ENCODE peak calls at places on chromosomes 12 and 14, in ten cellular contexts. A is sigmoid colon; O is RPMI8226; M is left ventricle myocardium superior; E is activated naive CD4-positive, alpha-beta T cell; X is renal cortical epithelial cell; W is NCI-H524 treated with DMSO at 0.1 percent for 48 hours; K is spleen; L is iris pigment epithelial cell; J is body of pancreas. R is an unnamed sample.

GRCh38 chr12:48459259-48459658 is 13.1 kb upstream of the ANP32D start:
- DNase-seq in A (no peak), O (no peak), M (no peak), E (no peak), X (no peak), W (no peak), K (no peak), L (no peak), J (no peak), R (no peak)

GRCh38 chr12:47978598-47978873 is 15.1 kb downstream of the TMEM106C start:
- DNase-seq in A (no peak), O (no peak), M (no peak), E (no peak), X (no peak), W (no peak), K (no peak), L (no peak), J (no peak), R (no peak)

GRCh38 chr12:15650399-15651128 is 138.6 kb downstream of the EPS8 start:
- DNase-seq in A (no peak), O (no peak), M (no peak), E (no peak), X (no peak), W (no peak), K (no peak), L (peak; percentile 82), J (no peak), R (no peak)

GRCh38 chr12:26338574-26339572 is 143.5 kb downstream of the SSPN start:
- DNase-seq in A (no peak), O (no peak), M (no peak), E (no peak), X (peak; percentile 56), W (no peak), K (no peak), L (peak; percentile 60), J (no peak), R (no peak)

GRCh38 chr12:45991289-45992249 is 1.2 kb upstream of the SCAF11 start:
- DNase-seq in A (peak; percentile 89), O (peak; percentile 88), M (peak; percentile 88), E (peak; percentile 52), X (peak; percentile 53), W (peak; percentile 61), K (peak; percentile 94), L (peak; percentile 53), J (peak; percentile 75), R (peak; percentile 24)

GRCh38 chr14:98298481-98299227 is 973.3 kb downstream of the BCL11B start:
- DNase-seq in A (no peak), O (no peak), M (no peak), E (no peak), X (no peak), W (no peak), K (no peak), L (no peak), J (no peak), R (no peak)

GRCh38 chr12:49098035-49098451 is 3.4 kb upstream of the DHH start:
- DNase-seq in A (no peak), O (peak; percentile 59), M (no peak), E (peak; percentile 44), X (peak; percentile 31), W (no peak), K (peak; percentile 81), L (peak; percentile 41), J (peak; percentile 62), R (no peak)

GRCh38 chr12:68499616-68500015 is 111.1 kb upstream of the RAP1B start:
- DNase-seq in A (no peak), O (no peak), M (no peak), E (no peak), X (no peak), W (no peak), K (no peak), L (no peak), J (no peak), R (no peak)

GRCh38 chr12:29733060-29733459 is 50.7 kb downstream of the TMTC1 start:
- DNase-seq in A (no peak), O (no peak), M (no peak), E (no peak), X (no peak), W (no peak), K (no peak), L (peak; percentile 75), J (no peak), R (no peak)

GRCh38 chr14:94237983-94238382 is 55.1 kb downstream of the SERPINA10 start:
- DNase-seq in A (no peak), O (no peak), M (no peak), E (no peak), X (no peak), W (no peak), K (no peak), L (no peak), J (no peak), R (no peak)

GRCh38 chr12:107788281-107788680 is 13.8 kb downstream of the ASCL4 start:
- DNase-seq in A (no peak), O (no peak), M (no peak), E (no peak), X (no peak), W (no peak), K (no peak), L (no peak), J (no peak), R (no peak)

GRCh38 chr14:92984082-92984788 is 61.3 kb downstream of the CHGA start:
- DNase-seq in A (no peak), O (no peak), M (no peak), E (no peak), X (no peak), W (no peak), K (peak; percentile 41), L (no peak), J (no peak), R (no peak)

GRCh38 chr14:77208979-77209318 is 27.4 kb downstream of the TMEM63C start:
- DNase-seq in A (no peak), O (no peak), M (no peak), E (no peak), X (no peak), W (no peak), K (no peak), L (no peak), J (no peak), R (no peak)

GRCh38 chr12:5577741-5578140 is 145.8 kb downstream of the NTF3 start:
- DNase-seq in A (no peak), O (no peak), M (no peak), E (no peak), X (no peak), W (no peak), K (no peak), L (no peak), J (no peak), R (no peak)

GRCh38 chr14:74501135-74501614 is 7.6 kb downstream of the ISCA2 start:
- DNase-seq in A (peak; percentile 92), O (peak; percentile 39), M (peak; percentile 81), E (no peak), X (peak; percentile 49), W (peak; percentile 44), K (no peak), L (peak; percentile 77), J (peak; percentile 88), R (peak; percentile 57)

GRCh38 chr14:97704316-97704715 is 907.1 kb downstream of the VRK1 start:
- DNase-seq in A (no peak), O (no peak), M (no peak), E (no peak), X (no peak), W (no peak), K (no peak), L (no peak), J (no peak), R (no peak)

GRCh38 chr12:57340104-57340503 is 89.1 kb upstream of the STAC3 start:
- DNase-seq in A (peak; percentile 82), O (no peak), M (peak; percentile 44), E (no peak), X (peak; percentile 40), W (no peak), K (no peak), L (peak; percentile 81), J (peak; percentile 56), R (peak; percentile 54)

GRCh38 chr12:24931666-24932405 is 17.1 kb downstream of the BCAT1 start:
- DNase-seq in A (no peak), O (peak; percentile 69), M (no peak), E (no peak), X (no peak), W (no peak), K (no peak), L (peak; percentile 65), J (no peak), R (no peak)

GRCh38 chr14:106694638-106695393 is 1168.4 kb downstream of the TMEM121 start:
- DNase-seq in A (no peak), O (no peak), M (peak; percentile 42), E (peak; percentile 35), X (no peak), W (no peak), K (peak; percentile 91), L (no peak), J (peak; percentile 7), R (no peak)

R was measured in stromal cell of bone marrow.